ENCODE peak calls at places on chromosomes 7 and 10, in four cellular contexts. One of them, this sample, is unnamed. For H3K4me1, the result is how much of the 10 kb centered on the place peaks cover.

GRCh38 chr10:71368639-71369038 is 28.1 kb upstream of the CDH23 start:
- DNase-seq in Peyer's patch: no peak
- DNase-seq in adrenal gland: no peak
- DNase-seq in thyroid gland: no peak
- DNase-seq in this sample: no peak

GRCh38 chr7:77348371-77348813 is 67.8 kb downstream of the GSAP start:
- DNase-seq in thyroid gland: peak
- DNase-seq in Peyer's patch: no peak
- DNase-seq in adrenal gland: peak
- DNase-seq in this sample: no peak

GRCh38 chr10:80964955-80965614 is 427.4 kb downstream of the SH2D4B start:
- DNase-seq in Peyer's patch: no peak
- DNase-seq in adrenal gland: no peak
- DNase-seq in thyroid gland: no peak
- DNase-seq in this sample: no peak

GRCh38 chr7:81600608-81601007 is 169.2 kb downstream of the HGF start:
- DNase-seq in Peyer's patch: no peak
- DNase-seq in adrenal gland: no peak
- DNase-seq in thyroid gland: no peak
- DNase-seq in this sample: no peak

GRCh38 chr7:32088336-32088975 is 18.2 kb upstream of the PDE1C start:
- DNase-seq in adrenal gland: no peak
- DNase-seq in thyroid gland: no peak
- DNase-seq in Peyer's patch: no peak
- DNase-seq in this sample: no peak

GRCh38 chr7:96167424-96167823 is 154.5 kb downstream of the SLC25A13 start:
- DNase-seq in thyroid gland: peak
- DNase-seq in adrenal gland: no peak
- DNase-seq in Peyer's patch: no peak
- DNase-seq in this sample: no peak

GRCh38 chr10:59536576-59537014 is 173.1 kb downstream of the SLC16A9 start:
- DNase-seq in Peyer's patch: no peak
- DNase-seq in adrenal gland: no peak
- DNase-seq in thyroid gland: peak
- DNase-seq in this sample: no peak

GRCh38 chr10:85175635-85176034 is 847.2 kb downstream of the CCSER2 start:
- DNase-seq in adrenal gland: no peak
- DNase-seq in Peyer's patch: no peak
- DNase-seq in thyroid gland: no peak
- DNase-seq in this sample: no peak

GRCh38 chr10:80290474-80291220 is 1.2 kb upstream of the MAT1A start:
- DNase-seq in Peyer's patch: no peak
- DNase-seq in thyroid gland: no peak
- DNase-seq in adrenal gland: no peak
- DNase-seq in this sample: no peak

GRCh38 chr7:68770649-68771048 is 827.6 kb upstream of the AUTS2 start:
- DNase-seq in thyroid gland: peak
- DNase-seq in Peyer's patch: no peak
- DNase-seq in adrenal gland: peak
- DNase-seq in this sample: no peak

GRCh38 chr10:111595173-111595572 is 518.3 kb downstream of the ADRA2A start:
- DNase-seq in adrenal gland: no peak
- DNase-seq in thyroid gland: no peak
- DNase-seq in Peyer's patch: no peak
- DNase-seq in this sample: no peak

GRCh38 chr7:42315096-42315495 is 78.1 kb upstream of the GLI3 start:
- DNase-seq in adrenal gland: no peak
- DNase-seq in Peyer's patch: no peak
- DNase-seq in thyroid gland: no peak
- DNase-seq in this sample: no peak

GRCh38 chr7:51019891-51020855 is 237.5 kb upstream of the GRB10 start:
- DNase-seq in adrenal gland: no peak
- DNase-seq in thyroid gland: no peak
- DNase-seq in Peyer's patch: no peak
- DNase-seq in this sample: no peak

GRCh38 chr10:87921934-87922688 is 58.7 kb downstream of the PTEN start:
- DNase-seq in adrenal gland: no peak
- DNase-seq in Peyer's patch: no peak
- DNase-seq in thyroid gland: no peak
- DNase-seq in this sample: no peak

GRCh38 chr7:18958627-18959026 is 158.8 kb downstream of the TWIST1 start:
- DNase-seq in adrenal gland: no peak
- DNase-seq in Peyer's patch: no peak
- DNase-seq in thyroid gland: no peak
- DNase-seq in this sample: no peak

GRCh38 chr7:113289140-113289740 is 170.9 kb upstream of the SMIM30 start:
- DNase-seq in thyroid gland: no peak
- DNase-seq in adrenal gland: peak
- DNase-seq in Peyer's patch: no peak
- DNase-seq in this sample: no peak

GRCh38 chr10:74705361-74705980 is 120.9 kb upstream of the KAT6B start:
- DNase-seq in Peyer's patch: no peak
- DNase-seq in adrenal gland: no peak
- DNase-seq in thyroid gland: no peak
- DNase-seq in this sample: no peak

GRCh38 chr10:29387269-29387668 is 98.4 kb downstream of the LYZL1 start:
- DNase-seq in adrenal gland: no peak
- DNase-seq in thyroid gland: no peak
- DNase-seq in Peyer's patch: no peak
- DNase-seq in this sample: no peak

GRCh38 chr7:107201795-107202450 is 33.1 kb downstream of the HBP1 start:
- DNase-seq in thyroid gland: peak
- DNase-seq in Peyer's patch: no peak
- DNase-seq in adrenal gland: peak
- DNase-seq in this sample: peak

GRCh38 chr7:69934475-69934903 is 336.2 kb downstream of the AUTS2 start:
- DNase-seq in adrenal gland: no peak
- DNase-seq in thyroid gland: peak
- DNase-seq in Peyer's patch: no peak
- DNase-seq in this sample: no peak

GRCh38 chr10:112383325-112383724 is 9.4 kb downstream of the ACSL5 start:
- DNase-seq in Peyer's patch: no peak
- DNase-seq in adrenal gland: peak
- DNase-seq in thyroid gland: no peak
- DNase-seq in this sample: peak

GRCh38 chr10:11687357-11687771 is 54.8 kb upstream of the ECHDC3 start:
- DNase-seq in thyroid gland: no peak
- DNase-seq in Peyer's patch: no peak
- DNase-seq in adrenal gland: peak
- DNase-seq in this sample: no peak

GRCh38 chr10:1116696-1117254 is 60.6 kb downstream of the WDR37 start:
- DNase-seq in thyroid gland: no peak
- DNase-seq in adrenal gland: no peak
- DNase-seq in Peyer's patch: no peak
- DNase-seq in this sample: peak

GRCh38 chr10:47397256-47397655 is 13.2 kb upstream of the ZNF488 start:
- DNase-seq in Peyer's patch: no peak
- DNase-seq in thyroid gland: no peak
- DNase-seq in adrenal gland: no peak
- DNase-seq in this sample: no peak

GRCh38 chr10:86229811-86230409 is 136.7 kb downstream of the GRID1 start:
- DNase-seq in Peyer's patch: no peak
- DNase-seq in adrenal gland: no peak
- DNase-seq in thyroid gland: no peak
- DNase-seq in this sample: no peak

GRCh38 chr10:58775960-58776574 is 263.4 kb downstream of the BICC1 start:
- DNase-seq in thyroid gland: no peak
- DNase-seq in adrenal gland: no peak
- DNase-seq in Peyer's patch: no peak
- DNase-seq in this sample: no peak

GRCh38 chr7:16627236-16627635 is 18.3 kb downstream of the ANKMY2 start:
- DNase-seq in Peyer's patch: no peak
- DNase-seq in adrenal gland: peak
- DNase-seq in thyroid gland: no peak
- DNase-seq in this sample: no peak

DNA sequence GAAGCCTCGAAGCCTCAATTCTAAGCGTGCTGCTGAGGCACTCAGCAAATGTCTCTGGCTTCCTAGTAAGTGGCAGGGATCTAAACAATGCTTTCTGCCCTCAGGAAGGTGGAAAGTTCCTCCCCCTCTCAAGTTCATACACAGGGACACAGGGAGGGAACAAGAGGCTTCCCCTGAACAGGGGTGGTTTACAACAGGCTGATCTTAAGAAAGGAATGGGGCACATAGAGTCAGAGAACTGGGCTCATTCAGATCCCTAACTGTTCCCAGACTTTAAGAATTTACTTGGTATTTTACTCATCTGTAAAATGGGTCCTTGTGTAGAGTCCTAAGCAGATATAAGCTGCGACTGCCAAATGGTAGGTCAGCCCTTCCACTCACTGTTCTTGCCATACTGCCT is 2.5 kb downstream of the TNS3 start:
- DNase-seq in thyroid gland: no peak
- DNase-seq in adrenal gland: no peak
- DNase-seq in Peyer's patch: no peak
- DNase-seq in this sample: no peak
- H3K4me1 ChIP-seq in thyroid gland: half or more
- H3K4me1 ChIP-seq in adrenal gland: half or more
- H3K4me1 ChIP-seq in Peyer's patch: under half
- H3K4me1 ChIP-seq in this sample: under half

DNA sequence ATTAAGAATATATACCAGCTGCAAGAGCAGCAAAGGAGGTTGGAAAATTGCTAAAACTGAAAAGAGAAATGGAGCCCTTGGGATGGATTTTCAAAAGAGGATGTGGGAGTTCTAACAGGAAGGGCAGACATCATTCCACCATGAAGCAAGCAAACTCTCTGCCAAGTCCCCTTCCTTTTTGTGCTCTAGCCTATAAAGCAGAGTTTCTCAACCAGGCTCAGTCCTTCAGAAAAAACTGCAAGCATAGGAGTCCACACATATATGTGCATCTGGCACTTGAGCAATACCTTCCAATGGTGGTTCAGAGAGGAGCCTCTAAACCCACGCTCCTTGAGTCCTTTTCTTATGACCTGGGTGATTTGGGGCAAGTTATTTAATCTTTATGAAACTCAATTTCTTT is 98.6 kb upstream of the MKX start:
- DNase-seq in adrenal gland: peak
- DNase-seq in Peyer's patch: no peak
- DNase-seq in thyroid gland: no peak
- DNase-seq in this sample: no peak
- H3K4me3 ChIP-seq in adrenal gland: no peak
- H3K4me3 ChIP-seq in Peyer's patch: no peak
- H3K4me3 ChIP-seq in thyroid gland: no peak
- H3K4me3 ChIP-seq in this sample: no peak

GRCh38 chr10:98861962-98862361 is 373.7 kb downstream of the HPSE2 start:
- DNase-seq in adrenal gland: no peak
- DNase-seq in thyroid gland: no peak
- DNase-seq in Peyer's patch: no peak
- DNase-seq in this sample: no peak
- TF ChIP-seq CTCF in adrenal gland: no peak
- TF ChIP-seq CTCF in thyroid gland: no peak
- TF ChIP-seq CTCF in Peyer's patch: no peak
- TF ChIP-seq CTCF in this sample: no peak

DNA sequence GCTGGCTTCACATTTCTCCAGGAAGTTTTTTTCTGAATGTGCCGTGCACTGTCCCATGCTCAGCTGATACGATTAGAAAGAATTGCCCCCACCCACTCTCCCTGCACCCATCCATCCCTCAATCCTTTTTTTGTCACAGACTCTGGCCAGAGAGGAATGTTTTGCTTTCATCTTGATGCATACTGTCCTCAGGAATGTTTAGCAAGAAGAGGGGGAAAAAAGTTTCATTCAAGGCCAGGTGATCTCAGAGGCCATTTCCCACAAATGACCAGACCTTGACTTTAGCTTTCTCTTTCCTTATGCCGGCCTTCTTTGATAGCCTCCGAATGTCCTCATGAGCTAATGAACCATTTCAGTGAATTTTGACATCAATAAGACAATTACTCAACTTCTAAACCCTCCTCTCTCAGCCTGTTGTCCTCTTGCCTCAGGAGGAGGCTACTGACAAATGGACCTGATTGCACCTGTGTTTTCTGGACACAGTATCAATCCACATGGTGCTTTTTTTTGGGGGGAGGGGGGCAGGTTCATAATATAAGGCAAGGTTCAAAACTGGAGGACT is 105.0 kb upstream of the KLF6 start:
- DNase-seq in thyroid gland: no peak
- DNase-seq in Peyer's patch: no peak
- DNase-seq in adrenal gland: peak
- DNase-seq in this sample: no peak
- H3K4me1 ChIP-seq in thyroid gland: under half
- H3K4me1 ChIP-seq in Peyer's patch: under half
- H3K4me1 ChIP-seq in adrenal gland: under half
- H3K4me1 ChIP-seq in this sample: under half

DNA sequence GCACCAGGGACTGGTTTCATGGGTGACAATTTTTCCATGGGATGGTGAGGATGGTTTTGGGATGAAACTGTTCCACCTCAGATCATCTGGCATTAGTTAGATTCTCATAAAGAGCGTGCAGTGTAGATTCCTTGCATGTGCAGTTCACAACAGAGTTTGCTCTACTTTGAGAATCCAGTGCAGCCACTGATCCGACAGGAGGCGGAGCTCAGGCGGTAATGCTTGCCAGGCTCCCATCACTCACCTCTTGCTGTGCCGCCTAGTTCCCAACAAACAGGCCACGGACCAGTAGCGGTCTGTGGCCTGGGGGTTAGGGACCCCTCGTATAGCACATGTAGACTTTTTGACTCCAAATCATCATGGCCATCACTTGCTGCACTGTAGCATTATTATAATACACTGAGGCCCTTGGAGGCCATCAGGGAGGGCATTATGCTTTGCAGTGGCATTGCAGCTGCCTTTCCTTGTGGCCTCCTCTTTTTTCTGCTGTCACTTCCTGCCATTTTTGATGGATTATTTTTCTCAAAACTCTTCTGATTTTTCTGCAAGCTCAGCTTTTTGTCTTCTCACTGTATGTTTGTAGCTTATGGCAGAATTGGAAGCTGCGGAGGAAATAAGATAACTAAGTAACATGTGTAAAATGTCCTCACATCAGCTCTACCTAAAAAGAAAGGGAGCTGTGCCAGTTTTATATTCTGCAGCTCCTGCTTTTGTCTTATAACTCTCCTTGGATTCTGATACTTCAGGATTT is 18.5 kb downstream of the CSGALNACT2 start:
- DNase-seq in adrenal gland: peak
- DNase-seq in thyroid gland: no peak
- DNase-seq in Peyer's patch: no peak
- DNase-seq in this sample: no peak
- H3K4me3 ChIP-seq in adrenal gland: no peak
- H3K4me3 ChIP-seq in thyroid gland: no peak
- H3K4me3 ChIP-seq in Peyer's patch: no peak
- H3K4me3 ChIP-seq in this sample: no peak